ENCODE peak calls at places on chromosomes 2 and 18, in seven cellular contexts. One of them, this sample, is unnamed.

GRCh38 chr2:3737128-3737527 is 33.8 kb downstream of the DCDC2C start:
- DNase-seq in NCI-H1092 treated with DMSO at 0.1 percent for 48 hours: no peak
- DNase-seq in brain microvascular endothelial cell: no peak
- DNase-seq in iris pigment epithelial cell: no peak
- DNase-seq in neural crest cell: no peak
- DNase-seq in RWPE1: no peak
- DNase-seq in astrocyte of the spinal cord: no peak
- DNase-seq in this sample: no peak

GRCh38 chr2:150526827-150527226 is 39.4 kb upstream of the RND3 start:
- DNase-seq in iris pigment epithelial cell: peak
- DNase-seq in RWPE1: peak
- DNase-seq in NCI-H1092 treated with DMSO at 0.1 percent for 48 hours: no peak
- DNase-seq in astrocyte of the spinal cord: peak
- DNase-seq in brain microvascular endothelial cell: peak
- DNase-seq in neural crest cell: no peak
- DNase-seq in this sample: no peak

GRCh38 chr2:46326231-46326980 is 29.2 kb downstream of the EPAS1 start:
- DNase-seq in NCI-H1092 treated with DMSO at 0.1 percent for 48 hours: no peak
- DNase-seq in neural crest cell: no peak
- DNase-seq in brain microvascular endothelial cell: no peak
- DNase-seq in iris pigment epithelial cell: peak
- DNase-seq in RWPE1: peak
- DNase-seq in astrocyte of the spinal cord: no peak
- DNase-seq in this sample: no peak

GRCh38 chr18:49628993-49629795 is 67.3 kb downstream of the LIPG start:
- DNase-seq in brain microvascular endothelial cell: no peak
- DNase-seq in astrocyte of the spinal cord: no peak
- DNase-seq in neural crest cell: no peak
- DNase-seq in RWPE1: no peak
- DNase-seq in NCI-H1092 treated with DMSO at 0.1 percent for 48 hours: peak
- DNase-seq in iris pigment epithelial cell: no peak
- DNase-seq in this sample: no peak

GRCh38 chr2:188576657-188577056 is 285.0 kb downstream of the GULP1 start:
- DNase-seq in astrocyte of the spinal cord: peak
- DNase-seq in neural crest cell: no peak
- DNase-seq in brain microvascular endothelial cell: no peak
- DNase-seq in RWPE1: no peak
- DNase-seq in iris pigment epithelial cell: no peak
- DNase-seq in NCI-H1092 treated with DMSO at 0.1 percent for 48 hours: no peak
- DNase-seq in this sample: no peak

GRCh38 chr2:237791977-237792727 is 6.4 kb upstream of the RBM44 start:
- DNase-seq in neural crest cell: no peak
- DNase-seq in astrocyte of the spinal cord: no peak
- DNase-seq in RWPE1: peak
- DNase-seq in NCI-H1092 treated with DMSO at 0.1 percent for 48 hours: no peak
- DNase-seq in iris pigment epithelial cell: peak
- DNase-seq in brain microvascular endothelial cell: no peak
- DNase-seq in this sample: no peak

GRCh38 chr2:164456599-164456998 is 164.7 kb downstream of the GRB14 start:
- DNase-seq in NCI-H1092 treated with DMSO at 0.1 percent for 48 hours: peak
- DNase-seq in RWPE1: no peak
- DNase-seq in astrocyte of the spinal cord: peak
- DNase-seq in neural crest cell: no peak
- DNase-seq in brain microvascular endothelial cell: peak
- DNase-seq in iris pigment epithelial cell: peak
- DNase-seq in this sample: peak

GRCh38 chr2:145184741-145185671 is 665.1 kb upstream of the ZEB2 start:
- DNase-seq in brain microvascular endothelial cell: no peak
- DNase-seq in iris pigment epithelial cell: peak
- DNase-seq in NCI-H1092 treated with DMSO at 0.1 percent for 48 hours: no peak
- DNase-seq in astrocyte of the spinal cord: peak
- DNase-seq in RWPE1: no peak
- DNase-seq in neural crest cell: no peak
- DNase-seq in this sample: no peak

GRCh38 chr2:170707821-170708795 is 7.0 kb upstream of the SP5 start:
- DNase-seq in astrocyte of the spinal cord: no peak
- DNase-seq in NCI-H1092 treated with DMSO at 0.1 percent for 48 hours: no peak
- DNase-seq in iris pigment epithelial cell: no peak
- DNase-seq in neural crest cell: no peak
- DNase-seq in brain microvascular endothelial cell: no peak
- DNase-seq in RWPE1: no peak
- DNase-seq in this sample: no peak

GRCh38 chr2:240301256-240301795 is 134.1 kb upstream of the GPC1 start:
- DNase-seq in RWPE1: no peak
- DNase-seq in brain microvascular endothelial cell: no peak
- DNase-seq in NCI-H1092 treated with DMSO at 0.1 percent for 48 hours: no peak
- DNase-seq in iris pigment epithelial cell: no peak
- DNase-seq in neural crest cell: no peak
- DNase-seq in astrocyte of the spinal cord: no peak
- DNase-seq in this sample: no peak

GRCh38 chr18:61308795-61309393 is 24.3 kb upstream of the CDH20 start:
- DNase-seq in iris pigment epithelial cell: peak
- DNase-seq in neural crest cell: no peak
- DNase-seq in astrocyte of the spinal cord: peak
- DNase-seq in NCI-H1092 treated with DMSO at 0.1 percent for 48 hours: no peak
- DNase-seq in brain microvascular endothelial cell: peak
- DNase-seq in RWPE1: no peak
- DNase-seq in this sample: no peak

GRCh38 chr2:61550375-61551209 is 12.4 kb upstream of the XPO1 start:
- DNase-seq in RWPE1: no peak
- DNase-seq in iris pigment epithelial cell: peak
- DNase-seq in NCI-H1092 treated with DMSO at 0.1 percent for 48 hours: no peak
- DNase-seq in brain microvascular endothelial cell: peak
- DNase-seq in astrocyte of the spinal cord: peak
- DNase-seq in neural crest cell: no peak
- DNase-seq in this sample: no peak

GRCh38 chr2:27710176-27710575 is 46.5 kb downstream of the SLC4A1AP start:
- DNase-seq in astrocyte of the spinal cord: no peak
- DNase-seq in RWPE1: no peak
- DNase-seq in NCI-H1092 treated with DMSO at 0.1 percent for 48 hours: no peak
- DNase-seq in brain microvascular endothelial cell: no peak
- DNase-seq in neural crest cell: no peak
- DNase-seq in iris pigment epithelial cell: no peak
- DNase-seq in this sample: no peak

GRCh38 chr2:2148776-2149175 is 182.3 kb downstream of the MYT1L start:
- DNase-seq in neural crest cell: no peak
- DNase-seq in iris pigment epithelial cell: no peak
- DNase-seq in brain microvascular endothelial cell: no peak
- DNase-seq in astrocyte of the spinal cord: no peak
- DNase-seq in RWPE1: no peak
- DNase-seq in NCI-H1092 treated with DMSO at 0.1 percent for 48 hours: no peak
- DNase-seq in this sample: no peak

GRCh38 chr2:99970292-99970868 is 172.0 kb downstream of the AFF3 start:
- DNase-seq in NCI-H1092 treated with DMSO at 0.1 percent for 48 hours: no peak
- DNase-seq in neural crest cell: no peak
- DNase-seq in iris pigment epithelial cell: peak
- DNase-seq in brain microvascular endothelial cell: peak
- DNase-seq in astrocyte of the spinal cord: no peak
- DNase-seq in RWPE1: no peak
- DNase-seq in this sample: no peak

GRCh38 chr2:136235451-136236418 is 117.8 kb upstream of the CXCR4 start:
- DNase-seq in iris pigment epithelial cell: peak
- DNase-seq in NCI-H1092 treated with DMSO at 0.1 percent for 48 hours: no peak
- DNase-seq in RWPE1: peak
- DNase-seq in astrocyte of the spinal cord: peak
- DNase-seq in brain microvascular endothelial cell: peak
- DNase-seq in neural crest cell: no peak
- DNase-seq in this sample: no peak

GRCh38 chr2:112627060-112628040 is 18.4 kb upstream of the SLC20A1 start:
- DNase-seq in astrocyte of the spinal cord: peak
- DNase-seq in brain microvascular endothelial cell: peak
- DNase-seq in iris pigment epithelial cell: peak
- DNase-seq in RWPE1: peak
- DNase-seq in NCI-H1092 treated with DMSO at 0.1 percent for 48 hours: no peak
- DNase-seq in neural crest cell: no peak
- DNase-seq in this sample: no peak

GRCh38 chr2:43090317-43090716 is 136.1 kb downstream of the ZFP36L2 start:
- DNase-seq in NCI-H1092 treated with DMSO at 0.1 percent for 48 hours: no peak
- DNase-seq in RWPE1: no peak
- DNase-seq in neural crest cell: no peak
- DNase-seq in iris pigment epithelial cell: no peak
- DNase-seq in astrocyte of the spinal cord: no peak
- DNase-seq in brain microvascular endothelial cell: no peak
- DNase-seq in this sample: no peak

GRCh38 chr2:112033600-112033999 is 21.5 kb upstream of the TMEM87B start:
- DNase-seq in astrocyte of the spinal cord: peak
- DNase-seq in iris pigment epithelial cell: peak
- DNase-seq in brain microvascular endothelial cell: peak
- DNase-seq in RWPE1: no peak
- DNase-seq in neural crest cell: no peak
- DNase-seq in NCI-H1092 treated with DMSO at 0.1 percent for 48 hours: no peak
- DNase-seq in this sample: no peak

GRCh38 chr2:41836944-41837343 is 210.9 kb upstream of the PKDCC start:
- DNase-seq in NCI-H1092 treated with DMSO at 0.1 percent for 48 hours: no peak
- DNase-seq in iris pigment epithelial cell: peak
- DNase-seq in RWPE1: peak
- DNase-seq in astrocyte of the spinal cord: peak
- DNase-seq in neural crest cell: peak
- DNase-seq in brain microvascular endothelial cell: peak
- DNase-seq in this sample: no peak

GRCh38 chr2:8389373-8390108 is 292.3 kb upstream of the ID2 start:
- DNase-seq in NCI-H1092 treated with DMSO at 0.1 percent for 48 hours: no peak
- DNase-seq in neural crest cell: no peak
- DNase-seq in astrocyte of the spinal cord: peak
- DNase-seq in RWPE1: no peak
- DNase-seq in brain microvascular endothelial cell: peak
- DNase-seq in iris pigment epithelial cell: peak
- DNase-seq in this sample: no peak